ENCODE peak calls at places on chromosomes 3 and 15, in five cellular contexts. V, Y, D, R and C are unnamed samples.

GRCh38 chr15:36469567-36469966 is 109.9 kb upstream of the CDIN1 start:
- DNase-seq in R (no peak), V (no peak), D (no peak), Y (peak; percentile 82), C (no peak)

GRCh38 chr3:38555926-38556325 is 59.8 kb downstream of the EXOG start:
- DNase-seq in D (no peak), R (no peak), Y (no peak), V (no peak), C (no peak)

GRCh38 chr3:196499807-196500524 is 3.6 kb downstream of the RNF168 start:
- DNase-seq in V (no peak), R (no peak), D (no peak), Y (peak; percentile 35), C (no peak)

GRCh38 chr15:57506422-57506821 is 85.3 kb upstream of the MYZAP start:
- DNase-seq in Y (no peak), R (no peak), V (peak; percentile 24), D (no peak), C (no peak)

GRCh38 chr15:48177383-48177874 is 666 bp downstream of the MYEF2 start:
- DNase-seq in D (no peak), V (peak; percentile 48), Y (peak; percentile 70), R (no peak), C (no peak)

GRCh38 chr3:97952280-97952679 is 20.0 kb downstream of the RIOX2 start:
- DNase-seq in V (no peak), R (peak; percentile 32), D (no peak), Y (no peak), C (no peak)

GRCh38 chr3:195595778-195596531 is 12.2 kb upstream of the APOD start:
- DNase-seq in R (no peak), V (no peak), D (peak; percentile 23), Y (no peak), C (no peak)

GRCh38 chr15:37037256-37037655 is 63.1 kb downstream of the MEIS2 start:
- DNase-seq in D (no peak), R (no peak), V (no peak), Y (no peak), C (no peak)

GRCh38 chr3:8561365-8561764 is 59.7 kb downstream of the LMCD1 start:
- DNase-seq in V (no peak), R (no peak), Y (peak; percentile 63), D (peak; percentile 85), C (no peak)

GRCh38 chr3:171811913-171812321 is 1.6 kb upstream of the PLD1 start:
- DNase-seq in Y (peak; percentile 58), R (no peak), D (no peak), V (peak; percentile 66), C (no peak)

GRCh38 chr3:146115619-146116018 is 45.4 kb downstream of the PLOD2 start:
- DNase-seq in R (no peak), Y (no peak), V (peak; percentile 24), D (no peak), C (no peak)

GRCh38 chr15:73631915-73632669 is 1.1 kb downstream of the NPTN start:
- DNase-seq in Y (peak; percentile 76), V (peak; percentile 26), D (peak; percentile 80), R (no peak), C (no peak)

GRCh38 chr3:47410801-47411646 is 30.2 kb downstream of the PTPN23 start:
- DNase-seq in V (no peak), D (no peak), Y (no peak), R (no peak), C (no peak)

GRCh38 chr3:71345429-71346027 is 238.0 kb downstream of the FOXP1 start:
- DNase-seq in V (no peak), Y (peak; percentile 22), D (no peak), R (no peak), C (no peak)

GRCh38 chr3:101077361-101078011 is 84.3 kb upstream of the ABI3BP start:
- DNase-seq in R (no peak), V (peak; percentile 73), D (no peak), Y (peak; percentile 56), C (no peak)

GRCh38 chr15:40721716-40722115 is 26.7 kb downstream of the RAD51 start:
- DNase-seq in Y (no peak), V (no peak), R (no peak), D (no peak), C (no peak)

GRCh38 chr3:183085634-183086390 is 13.5 kb downstream of the MCCC1 start:
- DNase-seq in Y (peak; percentile 69), D (no peak), V (peak; percentile 21), R (no peak), C (no peak)

GRCh38 chr3:124679048-124679638 is 51.1 kb upstream of the UMPS start:
- DNase-seq in V (no peak), D (no peak), R (no peak), Y (no peak), C (no peak)

GRCh38 chr3:112086857-112087524 is 802 bp downstream of the C3orf52 start:
- DNase-seq in D (no peak), R (no peak), Y (peak; percentile 65), V (peak; percentile 14), C (no peak)

GRCh38 chr3:43344520-43344919 is 58.2 kb downstream of the SNRK start:
- DNase-seq in R (no peak), D (no peak), Y (no peak), V (no peak), C (no peak)

GRCh38 chr3:43343185-43343584 is 56.8 kb downstream of the SNRK start:
- DNase-seq in Y (no peak), V (no peak), R (no peak), D (no peak), C (no peak)

GRCh38 chr3:43345246-43345645 is 58.9 kb downstream of the SNRK start:
- DNase-seq in Y (no peak), D (no peak), V (no peak), R (no peak), C (no peak)

GRCh38 chr3:43341788-43342187 is 55.4 kb downstream of the SNRK start:
- DNase-seq in D (no peak), V (no peak), R (no peak), Y (no peak), C (no peak)

GRCh38 chr3:43343778-43344177 is 57.4 kb downstream of the SNRK start:
- DNase-seq in V (no peak), R (no peak), Y (no peak), D (no peak), C (no peak)
- H3K27ac ChIP-seq in V (no peak overlapping the region), R (no peak overlapping the region), Y (no peak overlapping the region), D (no peak overlapping the region), C (no peak overlapping the region)

GRCh38 chr15:32706704-32707103 is 11.1 kb upstream of the GREM1 start:
- DNase-seq in R (no peak), Y (peak; percentile 85), V (no peak), D (no peak), C (no peak)
- H3K27ac ChIP-seq in R (no peak overlapping the region), Y (peak overlapping the region; percentile 9), V (no peak overlapping the region), D (no peak overlapping the region), C (peak overlapping the region; percentile 49)

GRCh38 chr3:158097141-158097540 is 9.1 kb downstream of the SHOX2 start:
- DNase-seq in V (no peak), Y (no peak), R (no peak), D (no peak), C (no peak)

GRCh38 chr3:158094235-158094916 is 11.8 kb downstream of the SHOX2 start:
- DNase-seq in V (no peak), Y (no peak), D (no peak), R (no peak), C (no peak)

GRCh38 chr3:158094917-158095301 is 11.3 kb downstream of the SHOX2 start:
- DNase-seq in Y (no peak), R (no peak), D (no peak), V (no peak), C (no peak)

GRCh38 chr3:158093526-158093925 is 12.7 kb downstream of the SHOX2 start:
- DNase-seq in R (no peak), D (no peak), Y (no peak), V (no peak), C (no peak)

GRCh38 chr3:158095302-158095997 is 10.8 kb downstream of the SHOX2 start:
- DNase-seq in Y (no peak), D (no peak), R (no peak), V (no peak), C (no peak)
- H3K27ac ChIP-seq in Y (no peak overlapping the region), D (no peak overlapping the region), R (no peak overlapping the region), V (no peak overlapping the region), C (no peak overlapping the region)

DNA sequence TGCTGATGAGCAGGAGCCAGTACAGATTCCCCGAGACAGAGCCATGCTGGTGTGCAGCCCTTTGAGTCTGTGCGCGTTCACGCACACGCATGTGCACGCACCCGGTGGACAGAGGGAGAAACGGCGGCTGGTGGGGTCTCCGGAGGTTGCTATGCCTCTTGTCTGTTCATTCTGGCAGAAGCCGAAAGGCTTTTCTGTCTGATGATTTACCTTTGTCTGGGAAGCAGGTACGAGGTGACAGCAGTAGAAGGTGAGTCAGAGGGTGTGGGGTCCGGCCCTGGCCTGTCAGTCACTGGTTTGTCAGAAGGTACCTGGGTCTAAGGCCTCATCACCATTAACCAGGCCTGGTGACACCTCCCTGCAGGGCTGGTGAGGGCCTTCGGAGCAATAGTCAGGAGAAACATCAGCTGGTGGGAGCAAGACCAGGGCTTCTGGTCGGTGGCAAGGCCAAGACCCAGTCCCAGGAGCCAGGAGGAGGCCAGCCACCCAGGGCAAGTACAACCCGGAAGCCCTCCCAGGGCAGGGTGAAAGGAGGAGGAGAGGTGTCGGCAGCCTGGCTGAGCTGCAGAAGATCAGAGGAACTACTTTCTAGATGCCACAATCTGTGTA is 7.5 kb downstream of the PCSK6 start:
- DNase-seq in R (no peak), Y (no peak), D (no peak), V (no peak), C (no peak)
- H3K27ac ChIP-seq in R (no peak overlapping the region), Y (no peak overlapping the region), D (no peak overlapping the region), V (no peak overlapping the region), C (no peak overlapping the region)

DNA sequence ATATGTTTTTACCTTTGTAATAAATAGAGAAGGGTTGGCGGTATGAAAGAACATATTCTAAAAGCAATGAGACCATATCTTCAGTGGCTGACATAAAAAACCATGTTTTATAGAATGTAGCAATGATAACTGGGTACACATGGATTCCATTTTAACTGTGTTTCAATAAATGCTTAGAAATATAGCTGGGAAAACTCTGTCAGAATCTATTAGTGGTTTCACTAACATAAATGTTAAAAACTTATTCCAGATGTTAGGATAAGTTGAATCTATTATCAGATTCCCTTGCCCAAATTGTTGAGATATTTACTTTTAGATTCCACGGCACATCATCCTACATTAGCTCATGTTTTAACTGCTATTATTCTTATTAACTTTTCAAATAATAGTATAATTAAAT is 772.2 kb upstream of the ALCAM start:
- DNase-seq in D (no peak), Y (no peak), R (no peak), V (no peak), C (no peak)
- H3K27ac ChIP-seq in D (no peak overlapping the region), Y (no peak overlapping the region), R (no peak overlapping the region), V (no peak overlapping the region), C (no peak overlapping the region)

GRCh38 chr3:45205126-45205525 is 21.0 kb downstream of the TMEM158 start:
- DNase-seq in Y (peak; percentile 32), R (no peak), V (no peak), D (no peak), C (no peak)

GRCh38 chr3:45207471-45207870 is 18.6 kb downstream of the TMEM158 start:
- DNase-seq in V (no peak), Y (no peak), D (no peak), R (no peak), C (no peak)

GRCh38 chr3:45208587-45208986 is 17.5 kb downstream of the TMEM158 start:
- DNase-seq in R (no peak), V (no peak), D (no peak), Y (no peak), C (no peak)

GRCh38 chr3:45199837-45200648 is 26.0 kb downstream of the TMEM158 start:
- DNase-seq in Y (peak; percentile 100), V (peak; percentile 87), R (no peak), D (no peak), C (peak; percentile 93)

GRCh38 chr3:45204136-45204535 is 22.0 kb downstream of the TMEM158 start:
- DNase-seq in Y (peak; percentile 70), D (no peak), R (no peak), V (peak; percentile 47), C (no peak)
- H3K27ac ChIP-seq in Y (no peak overlapping the region), D (no peak overlapping the region), R (no peak overlapping the region), V (peak overlapping the region; percentile 71), C (peak overlapping the region; percentile 39)